ENCODE peak calls at places on chromosomes 4 and X, in ten cellular contexts. I is OCI-LY7; T is astrocyte; L is H9; Z is DND-41; W is A549; Y is pancreas; F is upper lobe of right lung; A is fibroblast of lung; E is CD4-positive, alpha-beta T cell. Q is an unnamed sample. For H3K9me3, the result is how much of the 10 kb centered on the place peaks cover.

GRCh38 chr4:23290656-23291055 is 597.9 kb downstream of the GBA3 start:
- DNase-seq in L (no peak), T (peak), F (no peak), A (no peak), Z (no peak), W (no peak), E (no peak), Y (no peak), I (no peak), Q (no peak)

GRCh38 chr4:161919442-161920220 is 244.2 kb downstream of the FSTL5 start:
- DNase-seq in L (no peak), W (no peak), T (no peak), F (no peak), E (no peak), Z (no peak), I (no peak), Y (no peak), A (no peak), Q (no peak)

GRCh38 chr4:25313194-25313895 is 771 bp downstream of the ZCCHC4 start:
- DNase-seq in F (no peak), L (no peak), E (no peak), T (no peak), Z (no peak), A (no peak), W (no peak), Y (no peak), I (no peak), Q (no peak)

GRCh38 chr4:55819634-55820033 is at the start of gene EXOC1L:
- DNase-seq in L (peak), Y (no peak), A (peak), W (no peak), F (no peak), I (no peak), Z (no peak), T (no peak), E (no peak), Q (no peak)

GRCh38 chrX:154396948-154397887 is 959 bp upstream of the RPL10 start:
- DNase-seq in F (peak), Z (peak), T (peak), E (peak), A (peak), L (peak), I (peak), Y (peak), W (peak), Q (no peak)

GRCh38 chr4:187798385-187798784 is 197.2 kb upstream of the ZFP42 start:
- DNase-seq in F (no peak), W (no peak), Y (no peak), E (no peak), A (no peak), T (no peak), L (peak), Z (no peak), I (no peak), Q (no peak)

GRCh38 chr4:125323547-125324100 is 8.9 kb downstream of the FAT4 start:
- DNase-seq in Y (no peak), L (no peak), A (peak), T (peak), E (no peak), F (no peak), I (no peak), W (no peak), Z (no peak), Q (no peak)

GRCh38 chrX:67408423-67409079 is 135.3 kb upstream of the AR start:
- DNase-seq in F (no peak), L (no peak), I (no peak), Y (no peak), E (no peak), W (no peak), Z (no peak), A (no peak), T (no peak), Q (no peak)

GRCh38 chr4:118282692-118283091 is 70.1 kb downstream of the PRSS12 start:
- DNase-seq in Z (no peak), T (peak), W (no peak), L (no peak), F (no peak), I (no peak), Y (no peak), A (peak), E (no peak), Q (no peak)

GRCh38 chr4:17066972-17067371 is 168.5 kb upstream of the LDB2 start:
- DNase-seq in A (peak), Z (no peak), T (peak), F (no peak), E (no peak), I (no peak), L (no peak), W (peak), Y (no peak), Q (peak)

GRCh38 chrX:152635941-152636340 is 1.8 kb upstream of the GABRQ start:
- DNase-seq in T (peak), E (no peak), L (peak), W (peak), Z (peak), I (peak), Y (no peak), F (no peak), A (peak), Q (peak)

GRCh38 chrX:31217111-31217510 is 145.3 kb upstream of the FTHL17 start:
- DNase-seq in I (no peak), Z (no peak), F (no peak), T (no peak), A (no peak), W (no peak), E (no peak), L (no peak), Y (no peak), Q (no peak)

GRCh38 chr4:71732706-71733105 is 51.2 kb downstream of the GC start:
- DNase-seq in I (peak), Z (no peak), F (no peak), A (peak), Y (no peak), L (no peak), W (peak), T (peak), E (no peak), Q (peak)

GRCh38 chrX:43703211-43703791 is 47.2 kb downstream of the MAOA start:
- DNase-seq in A (peak), L (no peak), W (no peak), E (no peak), T (peak), Y (no peak), Z (no peak), I (no peak), F (no peak), Q (no peak)

GRCh38 chrX:18557879-18558278 is 114.0 kb downstream of the RS1 start:
- DNase-seq in E (no peak), W (no peak), Z (no peak), Y (no peak), L (no peak), T (no peak), F (no peak), I (no peak), A (no peak), Q (no peak)

GRCh38 chrX:154123241-154124219 is 20.5 kb upstream of the OPN1LW start:
- DNase-seq in W (no peak), E (peak), F (peak), T (no peak), I (peak), A (no peak), L (no peak), Z (no peak), Y (no peak), Q (no peak)

GRCh38 chr4:140363558-140363957 is 9.9 kb upstream of the SCOC start:
- DNase-seq in A (no peak), T (no peak), Y (no peak), E (no peak), W (no peak), Z (no peak), F (no peak), L (no peak), I (no peak), Q (no peak)

GRCh38 chr4:107034091-107034698 is 1.9 kb downstream of the DKK2 start:
- DNase-seq in F (peak), T (peak), W (no peak), A (peak), I (no peak), E (no peak), L (peak), Z (no peak), Y (no peak), Q (no peak)

GRCh38 chrX:153828723-153829548 is 1.4 kb downstream of the PDZD4 start:
- DNase-seq in W (no peak), L (peak), F (no peak), A (no peak), Y (no peak), T (no peak), Z (no peak), E (no peak), I (no peak), Q (no peak)

GRCh38 chrX:111492085-111492484 is 19.4 kb upstream of the SERTM2 start:
- DNase-seq in I (no peak), Y (no peak), E (no peak), L (no peak), A (no peak), Z (no peak), T (no peak), W (no peak), F (no peak), Q (no peak)

GRCh38 chr4:75432683-75433082 is 81.5 kb downstream of the RCHY1 start:
- DNase-seq in Z (peak), I (peak), W (peak), F (no peak), L (peak), A (no peak), Y (no peak), E (no peak), T (no peak), Q (no peak)

GRCh38 chr4:57443308-57444243 is 333.4 kb upstream of the IGFBP7 start:
- DNase-seq in E (no peak), Y (peak), W (no peak), T (no peak), I (no peak), Z (no peak), F (peak), A (no peak), L (no peak), Q (no peak)

GRCh38 chr4:111512081-111512774 is 633.0 kb upstream of the FAM241A start:
- DNase-seq in L (no peak), I (no peak), F (no peak), E (no peak), Z (no peak), W (peak), Y (no peak), A (peak), T (peak), Q (peak)

GRCh38 chrX:40281341-40282005 is 183.7 kb upstream of the BCOR start:
- DNase-seq in L (no peak), E (no peak), I (no peak), W (no peak), Z (peak), T (no peak), F (no peak), A (no peak), Y (no peak), Q (no peak)

GRCh38 chrX:40278340-40279090 is 180.8 kb upstream of the BCOR start:
- DNase-seq in I (no peak), A (no peak), F (no peak), T (peak), L (no peak), Y (no peak), Z (peak), E (peak), W (no peak), Q (no peak)

GRCh38 chrX:40279762-40280161 is 182.0 kb upstream of the BCOR start:
- DNase-seq in E (no peak), I (no peak), W (no peak), L (no peak), T (no peak), Z (no peak), Y (no peak), F (no peak), A (no peak), Q (no peak)

GRCh38 chrX:40279091-40279430 is 181.3 kb upstream of the BCOR start:
- DNase-seq in L (no peak), T (no peak), A (no peak), W (no peak), Y (no peak), E (no peak), I (no peak), Z (no peak), F (no peak), Q (no peak)

DNA sequence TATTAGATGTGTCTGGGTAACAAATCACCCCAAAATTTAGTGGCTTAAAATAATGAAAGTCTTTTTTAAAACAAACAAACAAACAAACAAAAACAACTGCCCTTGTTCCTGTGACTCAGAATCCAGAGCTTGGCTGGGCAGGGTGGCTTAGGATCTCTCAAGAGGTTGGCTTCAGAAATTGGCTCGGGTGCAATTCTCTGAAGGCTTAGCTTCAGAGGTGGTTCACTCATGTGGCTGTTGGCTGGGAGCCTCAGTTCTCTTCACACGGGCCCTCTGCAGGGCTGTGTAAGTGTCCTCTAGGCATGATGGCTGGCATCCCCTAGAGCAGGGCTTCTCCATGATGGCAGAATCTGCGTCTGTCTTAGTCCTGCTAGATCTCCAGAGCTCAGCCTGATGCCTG is 179.9 kb upstream of the BCOR start:
- DNase-seq in E (no peak), A (no peak), W (no peak), I (no peak), T (no peak), Y (no peak), L (no peak), Z (no peak), F (no peak), Q (no peak)
- TF ChIP-seq CTCF in E (no peak), A (no peak), W (no peak), I (no peak), T (no peak), Y (no peak), L (no peak), Z (no peak), F (no peak), Q (no peak)

DNA sequence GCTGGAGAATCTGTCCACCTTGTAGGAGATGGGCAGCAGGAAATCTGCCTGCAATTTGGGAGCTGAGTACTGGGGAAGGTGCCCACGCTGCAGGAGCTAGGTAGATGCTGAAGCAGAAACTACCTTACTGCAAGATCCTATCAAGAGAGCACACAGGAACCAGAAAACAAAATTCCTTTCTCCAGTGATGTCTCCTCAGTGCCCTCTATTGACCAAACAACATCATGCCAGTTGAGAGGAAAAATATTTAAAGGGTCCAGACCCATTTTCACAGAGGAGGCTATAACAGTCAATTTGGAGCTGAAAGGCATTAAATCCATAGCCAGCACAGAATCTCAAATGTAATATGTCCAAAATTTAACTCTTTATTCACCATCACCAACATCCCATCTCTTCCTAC is 406.8 kb downstream of the SLITRK2 start:
- DNase-seq in F (no peak), A (no peak), W (no peak), Y (no peak), L (no peak), Z (no peak), I (no peak), E (no peak), T (no peak), Q (no peak)
- H3K9me3 ChIP-seq in F (under half), A (under half), W (under half), Y (under half), L (under half), Z (under half), I (under half), E (under half), T (under half), Q (under half)

GRCh38 chr4:126396121-126396520 is 1081.4 kb downstream of the FAT4 start:
- DNase-seq in Y (no peak), F (no peak), W (no peak), Z (no peak), I (no peak), T (no peak), L (no peak), E (no peak), A (no peak), Q (no peak)

GRCh38 chr4:126395661-126396060 is 1080.9 kb downstream of the FAT4 start:
- DNase-seq in W (no peak), T (peak), F (no peak), I (no peak), E (no peak), Z (no peak), A (peak), L (peak), Y (no peak), Q (no peak)

GRCh38 chr4:126396703-126397102 is 1081.9 kb downstream of the FAT4 start:
- DNase-seq in W (no peak), Y (no peak), A (no peak), T (no peak), F (no peak), E (no peak), L (no peak), Z (no peak), I (no peak), Q (no peak)
- TF ChIP-seq CTCF in W (no peak), Y (no peak), A (no peak), T (no peak), F (no peak), E (no peak), L (peak), Z (no peak), I (peak), Q (no peak)

GRCh38 chr4:768076-768475 is 57.9 kb downstream of the CPLX1 start:
- DNase-seq in L (no peak), W (no peak), E (no peak), A (no peak), T (no peak), Y (no peak), Z (no peak), F (no peak), I (no peak), Q (no peak)
- H3K9me3 ChIP-seq in L (under half), W (under half), E (under half), A (under half), T (under half), Y (under half), Z (under half), F (under half), I (under half), Q (under half)

GRCh38 chr4:183444953-183445543 is 612 bp downstream of the CDKN2AIP start:
- DNase-seq in E (no peak), I (peak), Z (peak), A (peak), L (no peak), W (peak), T (no peak), Y (no peak), F (peak), Q (no peak)

GRCh38 chr4:183443609-183444148 is 757 bp upstream of the CDKN2AIP start:
- DNase-seq in E (peak), A (no peak), L (peak), I (no peak), T (peak), F (no peak), W (peak), Y (no peak), Z (peak), Q (peak)

GRCh38 chr4:183441276-183441675 is 3.2 kb upstream of the CDKN2AIP start:
- DNase-seq in E (no peak), I (no peak), W (no peak), L (no peak), Z (no peak), F (no peak), T (no peak), Y (no peak), A (no peak), Q (no peak)

GRCh38 chr4:183447646-183448045 is 3.2 kb downstream of the CDKN2AIP start:
- DNase-seq in E (no peak), W (no peak), F (no peak), Z (no peak), I (no peak), T (no peak), L (no peak), A (no peak), Y (no peak), Q (no peak)

GRCh38 chr4:183444149-183444952 is at the start of gene CDKN2AIP:
- DNase-seq in L (peak), F (peak), W (peak), T (peak), E (peak), I (peak), Y (peak), Z (peak), A (peak), Q (peak)
- TF ChIP-seq CTCF in L (peak), F (no peak), W (no peak), T (no peak), E (no peak), I (peak), Y (no peak), Z (peak), A (no peak), Q (peak)

GRCh38 chr4:15375707-15376106 is 52.1 kb upstream of the C1QTNF7 start:
- DNase-seq in W (no peak), L (no peak), A (peak), Z (no peak), T (no peak), E (no peak), Y (no peak), I (no peak), F (no peak), Q (no peak)
- H3K9me3 ChIP-seq in W (under half), L (under half), A (under half), Z (under half), T (under half), E (under half), Y (under half), I (under half), F (under half), Q (under half)